ENCODE peak calls at places on chromosomes 7 and 10, in eight cellular contexts. V is body of pancreas; F is GM12878; A is left ventricle myocardium inferior; Y is adrenal gland; X is HepG2; L is IMR-90; H is CD4-positive, alpha-beta T cell. R is an unnamed sample.

GRCh38 chr7:100879685-100880261 is 4.9 kb downstream of the SRRT start:
- DNase-seq in A (no peak), H (no peak), X (no peak), V (no peak), Y (no peak), L (no peak), F (no peak), R (no peak)

GRCh38 chr10:11609492-11610093 is 1.9 kb downstream of the USP6NL start:
- DNase-seq in X (no peak), H (no peak), V (no peak), Y (no peak), F (peak), L (no peak), A (no peak), R (peak)

GRCh38 chr7:120218702-120219101 is 54.3 kb upstream of the KCND2 start:
- DNase-seq in X (no peak), V (peak), Y (no peak), F (no peak), L (peak), A (no peak), H (no peak), R (no peak)

GRCh38 chr10:43250925-43251663 is 15.8 kb downstream of the RASGEF1A start:
- DNase-seq in V (no peak), L (no peak), H (no peak), X (no peak), Y (peak), F (no peak), A (peak), R (no peak)

GRCh38 chr7:34136698-34137097 is 231.4 kb downstream of the BMPER start:
- DNase-seq in H (no peak), F (no peak), L (no peak), Y (no peak), X (no peak), A (no peak), V (no peak), R (no peak)

GRCh38 chr7:504221-505081 is 15.2 kb downstream of the PDGFA start:
- DNase-seq in F (no peak), H (no peak), X (no peak), A (peak), Y (no peak), L (no peak), V (peak), R (no peak)

GRCh38 chr10:77553966-77554365 is 83.6 kb downstream of the KCNMA1 start:
- DNase-seq in A (no peak), V (no peak), X (no peak), Y (no peak), F (no peak), H (no peak), L (no peak), R (peak)

GRCh38 chr7:7921830-7922229 is 46.8 kb upstream of the GLCCI1 start:
- DNase-seq in H (no peak), Y (no peak), F (no peak), V (peak), A (no peak), X (no peak), L (no peak), R (no peak)

GRCh38 chr7:152341914-152342236 is 93.9 kb downstream of the KMT2C start:
- DNase-seq in F (no peak), A (no peak), V (no peak), H (no peak), X (no peak), Y (no peak), L (no peak), R (no peak)

GRCh38 chr10:91354166-91354565 is 56.0 kb upstream of the HECTD2 start:
- DNase-seq in L (no peak), H (no peak), Y (no peak), V (no peak), X (no peak), A (no peak), F (no peak), R (no peak)

GRCh38 chr7:157033483-157034473 is 23.3 kb upstream of the MNX1 start:
- DNase-seq in A (no peak), H (no peak), Y (no peak), V (no peak), L (no peak), F (no peak), X (no peak), R (no peak)

GRCh38 chr10:124162136-124162535 is 68.7 kb upstream of the CHST15 start:
- DNase-seq in Y (no peak), V (no peak), X (no peak), L (no peak), H (no peak), A (no peak), F (no peak), R (no peak)

GRCh38 chr10:57968328-57969016 is 299.2 kb downstream of the IPMK start:
- DNase-seq in L (no peak), V (peak), Y (no peak), H (no peak), A (no peak), X (no peak), F (no peak), R (no peak)

GRCh38 chr10:77889277-77889903 is 37.2 kb downstream of the DLG5 start:
- DNase-seq in F (no peak), V (peak), A (no peak), L (no peak), H (no peak), X (peak), Y (peak), R (no peak)

GRCh38 chr10:47326927-47327330 is 4.7 kb downstream of the GDF2 start:
- DNase-seq in L (no peak), H (no peak), Y (no peak), V (no peak), A (no peak), F (no peak), X (no peak), R (no peak)

GRCh38 chr7:50974240-50974639 is 191.5 kb upstream of the GRB10 start:
- DNase-seq in L (no peak), Y (no peak), A (no peak), F (no peak), X (no peak), V (no peak), H (no peak), R (no peak)

DNA sequence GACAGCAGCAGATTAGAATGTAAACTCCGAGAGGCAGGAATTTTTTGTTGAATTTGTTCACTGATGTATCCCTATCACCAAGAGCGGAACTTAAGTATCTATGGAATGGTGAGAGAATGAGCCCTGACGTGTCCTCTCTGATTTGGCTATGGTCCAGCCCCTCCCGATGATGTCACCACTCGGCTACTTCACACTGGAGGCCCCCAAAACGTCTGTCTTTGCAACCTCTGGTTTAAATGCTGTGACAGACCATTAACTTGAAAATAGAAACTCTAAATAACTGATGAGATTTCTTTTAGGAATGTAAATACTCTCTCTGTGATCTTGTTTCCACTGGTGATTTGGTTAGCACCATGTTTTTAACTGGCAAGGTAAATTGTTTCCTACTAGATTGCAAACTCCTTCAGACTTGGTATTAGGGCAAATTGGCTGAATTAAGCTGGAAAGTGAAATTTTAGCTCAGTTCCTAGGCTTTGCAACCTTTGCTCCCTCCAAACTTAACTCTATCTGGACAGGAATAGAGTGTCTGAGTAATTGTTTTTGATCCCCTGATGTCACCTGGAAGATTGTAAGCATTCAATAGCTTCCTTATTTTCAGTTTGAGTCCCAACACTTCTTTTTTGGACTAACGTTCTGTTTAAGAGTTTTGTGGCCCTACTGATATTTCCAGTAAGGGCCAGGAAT is 19.1 kb downstream of the SLC16A12 start:
- DNase-seq in L (peak), H (no peak), Y (no peak), F (no peak), V (peak), A (peak), X (no peak), R (peak)
- H3K27ac ChIP-seq in L (no peak), H (no peak), Y (no peak), F (no peak), V (peak), A (peak), X (no peak), R (peak)

DNA sequence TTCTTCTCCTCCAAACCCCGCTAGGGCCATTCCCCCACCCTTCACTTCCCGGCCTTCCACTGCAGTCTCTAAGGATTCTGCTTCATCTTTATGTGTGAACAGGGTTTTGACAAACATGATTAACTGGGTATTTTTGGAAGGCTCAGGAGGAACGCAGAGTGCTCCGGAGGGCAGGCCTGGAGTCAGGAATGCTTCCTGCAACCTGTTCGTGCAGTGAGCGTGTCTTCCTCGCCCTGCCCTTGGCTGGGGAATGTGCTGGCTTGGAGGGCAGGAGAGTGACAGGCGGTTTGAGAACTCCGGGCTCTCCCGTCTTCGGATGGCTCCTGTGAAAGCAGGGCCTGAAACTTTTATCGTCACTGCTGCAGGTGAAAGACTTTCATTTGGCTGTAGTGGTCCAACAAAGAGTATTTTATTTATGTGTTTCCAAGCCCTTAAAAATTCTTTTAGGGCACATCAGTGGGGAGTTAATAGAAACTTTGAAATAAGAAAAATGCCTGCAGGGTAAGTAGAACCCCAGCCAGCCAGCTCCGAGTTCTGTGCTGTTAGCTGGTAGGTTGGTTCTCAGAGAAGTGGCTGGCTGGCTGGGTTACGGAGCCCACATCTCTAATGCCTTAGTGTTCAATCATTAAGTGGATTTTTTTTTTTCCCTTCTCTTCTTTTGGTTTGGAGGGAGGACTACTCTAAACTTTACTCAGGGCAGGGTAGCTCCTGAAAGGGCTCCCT is 51.0 kb downstream of the TCF7L2 start:
- DNase-seq in L (no peak), Y (peak), A (peak), F (no peak), H (no peak), X (no peak), V (peak), R (no peak)
- TF ChIP-seq CTCF in L (no peak), Y (no peak), A (peak), F (no peak), H (no peak), X (no peak), V (peak), R (no peak)

DNA sequence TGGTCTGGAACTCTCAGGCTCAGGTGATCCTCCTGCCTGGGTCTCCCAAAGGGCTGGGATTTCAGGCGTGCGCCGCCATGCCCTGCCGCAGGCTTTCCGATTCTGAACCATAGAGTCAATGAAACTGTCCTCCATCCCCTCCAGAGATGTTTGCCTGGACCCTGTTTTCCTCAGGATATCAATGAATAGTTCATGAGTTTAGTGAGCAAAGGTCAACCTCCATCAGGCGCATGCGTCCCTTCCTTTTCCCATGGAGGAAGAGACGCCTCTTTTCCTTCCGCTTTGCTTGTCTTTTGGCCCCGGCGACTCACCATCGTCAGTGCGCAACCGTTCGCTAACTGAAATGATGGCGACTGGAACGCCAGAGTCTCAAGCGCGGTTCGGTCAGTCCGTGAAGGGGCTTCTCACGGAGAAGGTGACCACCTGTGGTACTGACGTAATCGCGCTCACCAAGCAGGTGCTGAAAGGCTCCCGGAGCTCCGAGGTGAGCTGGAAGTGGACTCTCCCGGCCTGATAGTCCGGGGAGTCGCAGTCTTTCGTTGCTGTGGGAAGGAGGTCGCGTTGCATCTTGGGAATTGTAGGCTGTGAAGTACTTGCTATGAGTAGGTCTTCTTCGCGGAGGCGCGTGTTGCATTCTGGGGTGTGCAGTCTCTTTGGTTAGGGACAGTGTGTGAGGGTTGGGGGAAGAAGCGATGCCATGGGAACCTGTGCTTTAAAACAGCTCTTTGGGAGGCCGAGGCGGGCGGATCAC is at the start of gene BORCS7:
- DNase-seq in L (peak), H (peak), Y (peak), F (peak), A (peak), X (peak), V (peak), R (peak)
- H3K27ac ChIP-seq in L (peak), H (peak), Y (peak), F (peak), A (peak), X (peak), V (peak), R (peak)

DNA sequence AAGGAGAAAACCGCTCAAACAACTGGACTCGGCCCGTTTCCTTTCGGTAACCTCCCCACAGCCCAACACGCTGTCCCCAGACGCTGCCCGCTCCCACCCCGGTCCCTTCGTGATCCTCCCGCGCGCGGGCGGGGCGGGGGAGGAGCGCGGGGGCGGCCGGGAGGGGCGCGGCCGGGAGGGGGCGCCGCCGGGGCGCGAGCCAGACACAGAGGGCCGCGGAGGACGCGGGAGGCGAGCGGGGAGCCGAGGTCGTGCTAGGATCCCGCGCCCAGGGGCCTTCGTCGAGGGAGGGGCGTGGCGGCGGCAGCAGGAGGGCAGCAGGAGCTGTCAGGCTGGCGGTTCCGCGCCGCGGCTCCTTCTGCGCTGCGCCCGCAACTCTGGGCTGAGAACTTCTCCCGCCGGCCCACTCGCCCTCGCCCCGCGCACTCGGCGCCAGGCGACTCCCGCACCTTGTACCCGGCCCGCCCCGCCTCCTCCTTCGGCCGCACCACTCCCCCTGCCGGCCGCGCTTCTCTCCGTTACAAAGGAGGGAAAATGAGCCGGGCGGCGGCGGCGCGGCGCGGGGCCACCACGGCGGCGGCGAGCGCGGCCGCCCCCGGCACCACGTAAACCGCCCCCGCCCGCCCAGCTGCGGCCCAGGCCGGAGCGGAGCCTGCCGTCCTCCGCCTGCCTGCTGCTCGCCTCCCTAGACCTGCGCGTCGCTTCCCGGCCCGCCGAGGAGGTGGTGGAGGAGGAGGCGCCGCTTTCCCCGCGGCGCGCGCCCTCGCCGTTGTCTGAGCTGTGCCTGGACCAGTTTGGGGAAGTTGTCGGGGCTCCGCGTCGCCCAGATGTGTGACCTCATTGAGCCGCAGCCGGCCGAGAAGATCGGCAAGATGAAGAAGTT is at the start of gene CDK14:
- DNase-seq in H (peak), L (peak), A (peak), X (peak), F (no peak), V (peak), Y (peak), R (peak)
- TF ChIP-seq CTCF in H (no peak), L (peak), A (peak), X (peak), F (peak), V (peak), Y (peak), R (peak)

GRCh38 chr10:3136763-3137611 is 35.6 kb downstream of the PITRM1 start:
- DNase-seq in X (no peak), F (no peak), L (peak), Y (no peak), A (peak), H (no peak), V (peak), R (peak)
- H3K27ac ChIP-seq in X (no peak), F (no peak), L (no peak), Y (no peak), A (peak), H (no peak), V (no peak), R (peak)

GRCh38 chr7:73578342-73579124 is at the start of gene TBL2:
- DNase-seq in Y (peak), F (peak), L (peak), V (peak), A (peak), X (peak), H (peak), R (peak)
- TF ChIP-seq CTCF in Y (peak), F (peak), L (peak), V (no peak), A (peak), X (peak), H (no peak), R (peak)

GRCh38 chr10:24418532-24418931 is 209.6 kb downstream of the KIAA1217 start:
- DNase-seq in L (no peak), Y (no peak), F (no peak), X (no peak), H (no peak), A (no peak), V (no peak), R (no peak)

GRCh38 chr10:24419067-24419466 is 210.1 kb downstream of the KIAA1217 start:
- DNase-seq in X (no peak), H (no peak), F (no peak), L (no peak), A (no peak), V (no peak), Y (no peak), R (no peak)

GRCh38 chr10:24415455-24416169 is 206.7 kb downstream of the KIAA1217 start:
- DNase-seq in F (no peak), X (no peak), Y (peak), A (peak), V (peak), L (peak), H (no peak), R (peak)

GRCh38 chr10:24416248-24416647 is 207.3 kb downstream of the KIAA1217 start:
- DNase-seq in X (no peak), Y (no peak), F (no peak), A (no peak), V (no peak), L (no peak), H (no peak), R (no peak)

DNA sequence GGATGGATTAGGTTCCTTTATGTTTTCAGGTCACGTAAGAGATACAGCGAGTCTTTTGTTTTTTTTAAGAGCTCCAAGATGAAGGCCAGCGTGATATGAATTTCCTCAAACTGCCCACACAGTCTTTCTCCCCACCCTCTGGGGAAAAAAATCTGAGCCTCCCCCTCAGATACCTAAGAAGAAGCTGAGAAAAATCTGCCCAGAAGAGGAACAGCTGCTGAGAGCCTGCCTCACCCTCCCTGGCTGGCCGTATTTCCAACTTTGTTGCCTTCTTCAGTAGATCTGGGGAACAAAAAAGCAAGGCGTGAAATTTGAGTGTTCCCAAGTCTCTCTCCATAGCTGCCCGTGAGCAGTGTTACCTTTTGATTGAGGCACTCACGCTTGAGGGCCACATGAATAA is 208.1 kb downstream of the KIAA1217 start:
- DNase-seq in A (no peak), L (no peak), F (no peak), X (no peak), Y (no peak), V (no peak), H (no peak), R (no peak)
- H3K27ac ChIP-seq in A (peak), L (no peak), F (no peak), X (no peak), Y (no peak), V (no peak), H (no peak), R (no peak)

DNA sequence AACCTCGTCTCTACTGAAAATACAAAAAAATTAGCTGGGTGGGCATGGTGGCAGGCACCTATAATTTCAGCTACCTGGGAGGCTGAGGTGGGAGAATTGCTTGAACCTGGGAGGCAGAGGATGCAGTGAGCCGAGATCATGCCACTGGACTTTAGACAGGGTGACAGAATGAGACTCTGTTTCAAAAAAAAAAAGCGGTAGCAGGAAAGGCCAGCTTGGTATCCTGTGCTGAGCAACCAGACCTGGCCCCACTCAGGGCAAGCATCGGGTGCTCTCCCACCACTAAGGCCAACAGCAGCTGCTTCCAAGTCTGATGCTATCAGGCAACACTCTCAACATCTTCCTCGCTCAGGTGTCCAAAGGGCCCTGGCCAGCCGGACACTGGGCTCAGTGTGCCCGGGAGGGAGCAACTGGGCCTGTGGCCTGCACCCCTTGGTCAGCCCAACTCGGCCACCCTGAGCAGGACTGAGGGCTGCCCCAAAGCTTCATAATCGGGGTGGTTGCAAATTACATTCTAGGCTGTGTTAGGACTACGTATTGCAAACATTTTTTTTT is 44.3 kb upstream of the MSMB start:
- DNase-seq in H (no peak), V (no peak), Y (no peak), A (no peak), F (no peak), L (no peak), X (no peak), R (no peak)
- TF ChIP-seq CTCF in H (no peak), V (no peak), Y (no peak), A (no peak), F (no peak), L (no peak), X (no peak), R (no peak)